ENCODE peak calls at places on chromosomes 7 and 10, in eight cellular contexts. F is body of pancreas, H is A673, V is endothelial cell of umbilical vein, I is uterus, T is neuronal stem cell, G is psoas muscle, E is tibial nerve. W is an unnamed sample. For H3K9me3, the result is how much of the 10 kb centered on the place peaks cover.

GRCh38 chr7:144063710-144064109 is 5.9 kb upstream of the OR2A25 start:
- DNase-seq in T (no peak), F (no peak), I (no peak), V (no peak), G (no peak), H (no peak), E (no peak), W (no peak)

GRCh38 chr10:124743188-124744046 is 761 bp downstream of the FAM53B start:
- DNase-seq in F (peak), V (peak), T (peak), I (peak), E (no peak), H (peak), G (peak), W (peak)

GRCh38 chr10:79248341-79248931 is 98.8 kb upstream of the PPIF start:
- DNase-seq in I (peak), T (no peak), V (no peak), H (no peak), F (no peak), G (no peak), E (peak), W (peak)

GRCh38 chr10:71222541-71223364 is 10.4 kb downstream of the UNC5B start:
- DNase-seq in H (no peak), F (no peak), V (no peak), G (no peak), T (no peak), I (no peak), E (no peak), W (peak)

GRCh38 chr10:132965411-132966057 is 23.2 kb upstream of the CFAP46 start:
- DNase-seq in F (peak), I (no peak), H (no peak), E (no peak), V (peak), T (no peak), G (no peak), W (no peak)

GRCh38 chr7:28217161-28217560 is 36.6 kb upstream of the JAZF1 start:
- DNase-seq in T (no peak), H (no peak), V (no peak), E (no peak), I (no peak), G (no peak), F (no peak), W (no peak)

GRCh38 chr10:56370217-56371113 is 9.4 kb upstream of the ZWINT start:
- DNase-seq in E (no peak), H (no peak), F (no peak), V (no peak), G (no peak), T (peak), I (no peak), W (no peak)

GRCh38 chr10:97898429-97898828 is 48.8 kb downstream of the GOLGA7B start:
- DNase-seq in G (no peak), F (no peak), I (no peak), V (peak), T (no peak), H (peak), E (no peak), W (no peak)

GRCh38 chr7:22420973-22421635 is 64.2 kb upstream of the RAPGEF5 start:
- DNase-seq in E (no peak), F (peak), I (no peak), H (peak), V (no peak), G (no peak), T (no peak), W (no peak)

GRCh38 chr7:47783456-47784240 is 164.6 kb downstream of the PKD1L1 start:
- DNase-seq in H (peak), E (peak), I (peak), F (peak), T (no peak), G (no peak), V (peak), W (no peak)

GRCh38 chr7:131688738-131689661 is 132.6 kb upstream of the PODXL start:
- DNase-seq in I (peak), G (peak), H (peak), V (peak), F (peak), E (peak), T (peak), W (no peak)

GRCh38 chr7:106217089-106217542 is 67.7 kb downstream of the NAMPT start:
- DNase-seq in I (peak), G (peak), F (peak), T (no peak), H (peak), V (peak), E (peak), W (peak)

GRCh38 chr10:75971402-75972211 is 540.2 kb downstream of the LRMDA start:
- DNase-seq in T (no peak), I (peak), G (no peak), F (no peak), H (no peak), V (no peak), E (peak), W (no peak)

GRCh38 chr7:25240340-25240739 is 12.1 kb upstream of the NPVF start:
- DNase-seq in H (no peak), T (no peak), E (peak), I (peak), F (peak), V (no peak), G (peak), W (no peak)

DNA sequence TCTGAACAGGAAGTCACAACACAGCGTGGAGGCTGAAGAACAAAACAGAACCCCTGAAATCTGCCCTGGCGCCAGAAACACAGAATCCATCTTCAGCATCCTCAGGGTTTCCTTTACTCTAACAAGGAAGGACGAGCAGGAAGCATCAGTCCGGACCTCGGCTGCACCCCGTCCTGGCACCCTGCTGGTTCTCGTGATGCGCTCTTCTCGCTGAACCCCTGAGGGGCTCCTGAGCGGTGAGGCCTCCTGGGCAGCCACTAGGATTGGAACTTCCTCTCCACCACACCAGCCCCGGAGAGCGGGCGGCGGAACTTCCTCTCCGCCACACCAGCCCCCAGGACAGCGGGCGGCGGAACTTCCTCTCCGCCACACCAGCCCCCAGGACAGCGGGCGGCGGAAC is 461.9 kb downstream of the PTPRN2 start:
- DNase-seq in I (no peak), G (no peak), F (no peak), T (no peak), H (no peak), E (no peak), V (no peak), W (no peak)
- H3K9me3 ChIP-seq in I (under half), G (under half), F (under half), T (under half), H (under half), E (under half), V (under half), W (under half)

DNA sequence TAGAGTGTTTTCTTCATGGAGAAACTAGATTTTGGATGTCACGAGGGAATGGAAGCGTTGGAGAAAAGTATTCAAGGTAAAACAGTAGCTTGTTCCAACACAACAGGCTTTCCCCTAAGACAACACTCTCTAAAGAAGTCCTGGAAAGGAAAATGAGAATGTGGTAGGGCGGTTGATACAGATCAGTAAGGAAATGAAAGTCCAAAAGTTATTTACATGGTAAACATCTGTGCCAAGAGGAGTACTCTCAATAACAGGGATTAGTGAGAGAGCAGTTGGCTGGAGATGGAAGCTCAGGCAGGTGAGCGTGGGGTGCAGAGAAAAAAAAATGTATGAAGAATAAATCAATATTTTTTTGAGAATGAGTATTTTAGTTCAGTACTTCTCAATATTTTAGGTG is 1177.3 kb upstream of the C7orf33 start:
- DNase-seq in I (no peak), H (no peak), G (no peak), V (no peak), T (no peak), E (no peak), F (no peak), W (no peak)
- H3K9me3 ChIP-seq in I (under half), H (under half), G (under half), V (under half), T (under half), E (under half), F (under half), W (under half)

GRCh38 chr7:158255156-158255555 is 332.5 kb downstream of the PTPRN2 start:
- DNase-seq in E (no peak), T (no peak), H (no peak), V (no peak), G (no peak), F (no peak), I (no peak), W (no peak)

GRCh38 chr7:158255558-158255957 is 332.1 kb downstream of the PTPRN2 start:
- DNase-seq in E (no peak), G (no peak), F (no peak), V (no peak), H (no peak), I (no peak), T (no peak), W (no peak)

GRCh38 chr7:158251061-158251965 is 336.3 kb downstream of the PTPRN2 start:
- DNase-seq in I (no peak), G (no peak), E (no peak), V (no peak), H (no peak), T (no peak), F (no peak), W (peak)

GRCh38 chr7:158252081-158252836 is 335.4 kb downstream of the PTPRN2 start:
- DNase-seq in H (no peak), G (no peak), V (no peak), F (no peak), I (no peak), T (no peak), E (no peak), W (peak)

GRCh38 chr7:158252837-158253669 is 334.6 kb downstream of the PTPRN2 start:
- DNase-seq in H (no peak), T (no peak), I (no peak), E (no peak), G (no peak), V (no peak), F (no peak), W (no peak)
- H3K9me3 ChIP-seq in H (under half), T (under half), I (under half), E (under half), G (under half), V (under half), F (under half), W (under half)

DNA sequence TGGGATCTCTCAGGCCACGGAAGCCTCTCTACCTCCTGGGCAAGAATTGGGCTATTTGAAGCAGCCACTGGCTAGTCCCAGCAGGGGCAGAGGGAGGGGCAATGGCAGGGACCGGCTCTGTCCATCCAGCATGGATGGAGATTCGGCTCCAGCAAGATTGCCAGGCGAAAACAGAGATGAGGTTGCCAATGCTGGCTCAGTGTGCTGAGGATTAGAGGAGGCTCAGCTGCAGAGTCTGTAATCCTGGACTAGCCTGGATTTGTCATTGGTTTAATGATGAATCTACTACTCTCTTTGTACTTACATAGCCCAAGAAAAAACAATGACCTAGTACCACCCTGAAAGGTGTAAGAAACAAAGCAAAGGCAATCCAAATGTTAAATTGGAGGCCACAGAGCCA is 112.2 kb upstream of the PDCD4 start:
- DNase-seq in G (no peak), T (no peak), I (no peak), V (no peak), F (no peak), H (no peak), E (no peak), W (no peak)
- H3K9me3 ChIP-seq in G (under half), T (under half), I (under half), V (under half), F (under half), H (under half), E (under half), W (under half)

GRCh38 chr10:13872411-13872810 is 285.6 kb downstream of the PRPF18 start:
- DNase-seq in E (no peak), H (no peak), F (no peak), T (no peak), I (no peak), G (no peak), V (no peak), W (no peak)
- H3K9me3 ChIP-seq in E (under half), H (under half), F (under half), T (under half), I (under half), G (under half), V (under half), W (under half)

GRCh38 chr10:33843379-33843778 is 508.9 kb upstream of the NRP1 start:
- DNase-seq in H (no peak), G (no peak), V (no peak), F (no peak), T (no peak), I (no peak), E (no peak), W (no peak)
- H3K9me3 ChIP-seq in H (under half), G (under half), V (under half), F (under half), T (under half), I (under half), E (under half), W (under half)

DNA sequence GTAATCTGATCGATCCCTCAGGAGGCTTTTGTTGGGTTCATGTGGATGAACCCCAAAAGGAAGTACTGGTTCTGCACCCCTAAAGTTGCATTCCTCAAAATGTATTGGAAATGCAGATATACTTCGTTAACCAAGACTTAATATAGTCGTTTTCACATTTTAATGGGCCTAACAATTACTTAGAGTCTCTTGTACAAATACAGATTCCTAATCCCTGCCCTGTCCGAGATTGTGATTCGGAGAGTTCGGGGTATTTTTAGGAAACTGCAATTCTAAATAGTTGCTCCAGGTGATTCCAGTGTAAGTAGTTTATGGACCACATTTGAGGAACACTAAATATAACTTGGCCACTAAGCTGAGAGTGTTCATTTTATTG is 811 bp downstream of the TRUB1 start:
- DNase-seq in G (no peak), I (no peak), H (no peak), E (no peak), V (no peak), T (no peak), F (no peak), W (no peak)
- H3K9me3 ChIP-seq in G (under half), I (under half), H (under half), E (under half), V (under half), T (under half), F (under half), W (under half)

DNA sequence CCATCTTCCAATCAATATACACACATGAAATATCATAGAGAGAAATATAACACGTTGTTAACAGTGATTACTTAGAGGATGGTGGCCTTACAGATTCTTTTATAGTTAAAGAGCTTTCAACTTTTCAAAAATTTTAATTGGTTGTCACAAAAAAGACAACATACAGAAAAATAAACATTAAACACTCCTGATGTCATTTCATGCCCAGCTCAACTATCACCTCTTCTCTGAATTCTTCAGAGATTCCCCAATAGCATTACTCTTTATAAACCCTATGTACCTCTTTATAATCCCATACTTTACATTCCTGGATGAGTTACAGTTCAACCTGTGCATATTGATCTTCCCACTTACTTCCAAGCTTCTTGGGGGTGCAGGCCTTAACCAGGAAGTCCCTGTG is 159.8 kb downstream of the POU6F2 start:
- DNase-seq in I (no peak), G (no peak), V (no peak), H (no peak), T (no peak), E (no peak), F (no peak), W (no peak)
- H3K9me3 ChIP-seq in I (under half), G (under half), V (under half), H (under half), T (under half), E (under half), F (under half), W (under half)

GRCh38 chr7:159281573-159281972 is 136.9 kb upstream of the VIPR2 start:
- DNase-seq in H (no peak), E (no peak), T (no peak), V (no peak), I (no peak), F (peak), G (no peak), W (no peak)
- H3K9me3 ChIP-seq in H (under half), E (under half), T (under half), V (under half), I (under half), F (under half), G (under half), W (under half)

W was measured in ascending aorta.